ENCODE peak calls at places on chromosomes 6 and 20, in six cellular contexts. S, M, A, L, I and E are unnamed samples.

GRCh38 chr6:41153992-41154625 is at the start of gene TREML1:
- DNase-seq in L (no peak), I (no peak), A (no peak), M (no peak), S (no peak), E (no peak)

GRCh38 chr6:2937627-2938003 is 33.8 kb downstream of the SERPINB6 start:
- DNase-seq in L (no peak), M (no peak), A (no peak), S (no peak), I (no peak), E (no peak)

GRCh38 chr20:63831696-63832686 is 927 bp upstream of the ZBTB46 start:
- DNase-seq in I (no peak), L (peak), S (no peak), A (peak), M (no peak), E (no peak)

GRCh38 chr6:77332915-77333623 is 130.2 kb downstream of the HTR1B start:
- DNase-seq in A (no peak), L (no peak), S (no peak), M (no peak), I (no peak), E (no peak)

GRCh38 chr6:28336284-28337024 is 506 bp upstream of the ZSCAN31 start:
- DNase-seq in A (peak), M (peak), I (no peak), L (peak), S (no peak), E (no peak)

GRCh38 chr20:45459606-45460005 is 9.9 kb upstream of the WFDC2 start:
- DNase-seq in S (no peak), L (peak), M (no peak), A (no peak), I (no peak), E (no peak)

GRCh38 chr6:28081486-28081751 is 1.1 kb downstream of the ZNF165 start:
- DNase-seq in L (no peak), A (no peak), I (no peak), S (no peak), M (peak), E (no peak)

GRCh38 chr20:35318502-35319157 is 26.4 kb upstream of the FAM83C start:
- DNase-seq in S (no peak), A (peak), M (no peak), L (peak), I (peak), E (no peak)

GRCh38 chr6:28496099-28496779 is 19.4 kb downstream of the GPX6 start:
- DNase-seq in L (no peak), A (no peak), S (no peak), M (no peak), I (no peak), E (no peak)

GRCh38 chr6:20468179-20468578 is 66.1 kb upstream of the CDKAL1 start:
- DNase-seq in L (no peak), I (no peak), M (no peak), S (no peak), A (no peak), E (no peak)

GRCh38 chr6:137165375-137166246 is 7.8 kb downstream of the IL22RA2 start:
- DNase-seq in L (peak), S (no peak), A (no peak), I (no peak), M (peak), E (no peak)
- TF ChIP-seq CTCF in L (peak), S (peak), A (no peak), I (no peak), M (peak), E (peak)

GRCh38 chr6:71886184-71887005 is at the start of gene RIMS1:
- DNase-seq in I (no peak), A (peak), S (no peak), L (no peak), M (peak), E (no peak)
- TF ChIP-seq CTCF in I (peak), A (peak), S (peak), L (no peak), M (no peak), E (peak)

DNA sequence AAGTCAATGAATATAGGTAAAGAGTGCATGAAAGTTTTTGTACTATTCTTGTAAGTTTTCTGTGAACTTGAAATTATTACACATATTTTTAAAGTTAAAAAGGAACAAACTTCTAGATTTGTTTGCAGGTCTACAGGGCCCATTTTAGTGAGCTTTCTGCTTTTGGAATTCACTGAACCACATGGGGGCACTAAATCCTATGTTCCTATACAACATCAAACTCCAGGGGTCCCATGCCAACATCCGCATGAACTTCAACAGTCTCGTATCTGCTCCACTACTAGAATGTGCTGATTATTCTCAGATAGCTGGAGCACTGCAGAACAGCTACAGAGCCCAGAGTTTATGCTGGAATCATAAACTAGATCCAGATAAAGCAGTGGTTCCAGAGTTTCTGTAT is 347.9 kb upstream of the SPTLC3 start:
- DNase-seq in M (no peak), I (no peak), L (peak), S (no peak), A (peak), E (no peak)
- TF ChIP-seq CTCF in M (no peak), I (peak), L (peak), S (no peak), A (peak), E (no peak)

GRCh38 chr6:142462260-142462659 is 160.5 kb downstream of the ADGRG6 start:
- DNase-seq in M (no peak), A (no peak), L (no peak), I (no peak), S (no peak), E (no peak)
- TF ChIP-seq CTCF in M (no peak), A (peak), L (peak), I (peak), S (no peak), E (peak)

GRCh38 chr6:33417903-33418689 is at the start of gene CUTA:
- DNase-seq in L (peak), M (peak), I (peak), A (peak), S (peak), E (peak)
- TF ChIP-seq CTCF in L (peak), M (peak), I (peak), A (peak), S (peak), E (peak)